ENCODE peak calls at places on chromosomes 6 and 20, in four cellular contexts. S is cardiac muscle cell, P is MM.1S, A is cardiac fibroblast. E is an unnamed sample.

GRCh38 chr6:43856005-43856765 is 86.2 kb downstream of the VEGFA start:
- DNase-seq in S (peak), P (no peak), A (peak), E (peak)

GRCh38 chr6:24931752-24932691 is 3.7 kb downstream of the RIPOR2 start:
- DNase-seq in S (peak), P (no peak), A (peak), E (no peak)

GRCh38 chr6:122620428-122620827 is 10.2 kb downstream of the PKIB start:
- DNase-seq in S (no peak), P (no peak), A (no peak), E (no peak)

GRCh38 chr20:34907616-34908469 is 31.4 kb downstream of the ACSS2 start:
- DNase-seq in S (peak), P (no peak), A (peak), E (no peak)

GRCh38 chr6:193773-194310 is 98.4 kb upstream of the DUSP22 start:
- DNase-seq in S (no peak), P (peak), A (no peak), E (peak)

GRCh38 chr20:9185511-9185910 is 116.6 kb downstream of the PLCB4 start:
- DNase-seq in S (no peak), P (no peak), A (peak), E (no peak)

GRCh38 chr6:148776321-148776966 is 29.6 kb downstream of the UST start:
- DNase-seq in S (peak), P (no peak), A (peak), E (peak)

GRCh38 chr6:99997141-99997540 is 3.1 kb upstream of the MCHR2 start:
- DNase-seq in S (no peak), P (no peak), A (no peak), E (no peak)

GRCh38 chr20:58359441-58359840 is 29.6 kb upstream of the VAPB start:
- DNase-seq in S (peak), P (no peak), A (peak), E (no peak)

GRCh38 chr6:18720075-18720474 is 332.9 kb downstream of the RNF144B start:
- DNase-seq in S (no peak), P (no peak), A (no peak), E (no peak)

GRCh38 chr6:41462033-41462432 is 84.1 kb upstream of the FOXP4 start:
- DNase-seq in S (no peak), P (no peak), A (no peak), E (no peak)

GRCh38 chr6:39037082-39037487 is 11.5 kb upstream of the GLP1R start:
- DNase-seq in S (no peak), P (no peak), A (no peak), E (peak)

GRCh38 chr20:35049776-35050352 is 42.7 kb downstream of the TRPC4AP start:
- DNase-seq in S (no peak), P (no peak), A (peak), E (no peak)

GRCh38 chr6:168988801-168989200 is 264.8 kb downstream of the THBS2 start:
- DNase-seq in S (peak), P (no peak), A (peak), E (no peak)

GRCh38 chr6:154474636-154475428 is 35.7 kb downstream of the CNKSR3 start:
- DNase-seq in S (peak), P (no peak), A (peak), E (no peak)

GRCh38 chr6:101534821-101535220 is 141.3 kb downstream of the GRIK2 start:
- DNase-seq in S (no peak), P (no peak), A (peak), E (no peak)

GRCh38 chr20:32490942-32491763 is 94.0 kb downstream of the NOL4L start:
- DNase-seq in S (no peak), P (no peak), A (no peak), E (no peak)

GRCh38 chr6:38131527-38131965 is 312.0 kb downstream of the ZFAND3 start:
- DNase-seq in S (peak), P (no peak), A (peak), E (no peak)

GRCh38 chr6:6333498-6333897 is 13.0 kb upstream of the F13A1 start:
- DNase-seq in S (no peak), P (no peak), A (no peak), E (peak)

GRCh38 chr20:13868331-13868730 is 83.5 kb downstream of the NDUFAF5 start:
- DNase-seq in S (no peak), P (no peak), A (peak), E (peak)

GRCh38 chr6:81895511-81896185 is 143.2 kb upstream of the TENT5A start:
- DNase-seq in S (peak), P (no peak), A (peak), E (no peak)

GRCh38 chr20:35003211-35004031 is 47.8 kb downstream of the MYH7B start:
- DNase-seq in S (no peak), P (no peak), A (no peak), E (no peak)

GRCh38 chr6:106825156-106825555 is 149.4 kb downstream of the CD24 start:
- DNase-seq in S (no peak), P (no peak), A (no peak), E (no peak)

GRCh38 chr20:36542019-36542488 is 735 bp downstream of the MYL9 start:
- DNase-seq in S (peak), P (no peak), A (peak), E (peak)

GRCh38 chr20:53736757-53737403 is 143.2 kb upstream of the ZNF217 start:
- DNase-seq in S (peak), P (peak), A (peak), E (peak)

GRCh38 chr6:16684195-16684689 is 77.0 kb downstream of the ATXN1 start:
- DNase-seq in S (peak), P (no peak), A (no peak), E (peak)

DNA sequence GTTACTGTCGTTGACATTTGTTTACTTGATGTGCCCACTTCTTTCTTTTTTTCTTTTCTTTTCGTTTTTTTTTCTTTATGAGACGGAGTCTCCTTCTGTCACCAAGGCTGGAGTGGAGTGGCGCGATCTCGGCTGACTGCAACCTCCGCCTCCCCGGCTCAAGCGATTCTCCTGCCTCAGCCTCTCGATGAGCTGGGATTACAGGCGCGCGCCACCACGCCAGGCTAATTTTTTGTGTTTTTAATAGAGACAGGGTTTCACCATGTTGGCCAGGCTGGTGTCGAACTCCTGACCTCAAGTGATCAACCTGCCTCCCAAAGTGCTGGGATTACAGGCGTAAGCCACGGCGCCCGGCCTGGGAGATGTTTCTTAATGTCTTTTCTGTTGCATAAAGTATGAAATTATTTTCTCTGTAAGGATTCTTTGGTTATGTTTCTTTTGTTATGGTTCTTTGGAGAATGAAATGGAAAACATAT is 33.3 kb upstream of the PRSS16 start:
- DNase-seq in S (no peak), P (no peak), A (peak), E (no peak)
- H3K4me3 ChIP-seq in S (peak), P (no peak), A (no peak), E (peak)

GRCh38 chr6:143233563-143234285 is 173.0 kb downstream of the AIG1 start:
- DNase-seq in S (no peak), P (no peak), A (no peak), E (no peak)

GRCh38 chr6:143229402-143229801 is 168.7 kb downstream of the AIG1 start:
- DNase-seq in S (no peak), P (no peak), A (no peak), E (no peak)

GRCh38 chr6:143236151-143236788 is 175.6 kb downstream of the AIG1 start:
- DNase-seq in S (no peak), P (no peak), A (peak), E (no peak)

GRCh38 chr6:143234686-143235085 is 174.0 kb downstream of the AIG1 start:
- DNase-seq in S (no peak), P (no peak), A (peak), E (no peak)

DNA sequence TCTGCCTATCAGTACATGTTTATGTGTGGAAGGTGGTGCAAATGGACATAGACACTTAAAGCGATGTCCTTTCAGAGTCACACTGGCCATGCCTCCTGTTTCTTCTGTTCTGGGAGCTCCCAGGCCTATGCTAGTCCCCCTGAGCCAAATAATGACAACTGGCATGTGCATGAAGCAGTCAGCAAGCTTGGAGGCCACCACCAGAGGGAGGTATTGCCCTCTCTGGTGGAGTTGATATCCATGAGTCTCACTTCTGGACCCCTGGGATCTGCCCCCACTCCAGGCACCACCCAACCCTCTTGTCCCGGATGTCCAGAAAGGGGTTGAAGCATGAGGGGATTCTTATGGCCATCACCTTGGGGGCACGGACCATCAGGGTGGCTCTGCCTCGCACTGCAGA is 172.2 kb downstream of the AIG1 start:
- DNase-seq in S (peak), P (no peak), A (peak), E (peak)
- TF ChIP-seq CTCF in S (peak), P (peak), A (peak), E (peak)

DNA sequence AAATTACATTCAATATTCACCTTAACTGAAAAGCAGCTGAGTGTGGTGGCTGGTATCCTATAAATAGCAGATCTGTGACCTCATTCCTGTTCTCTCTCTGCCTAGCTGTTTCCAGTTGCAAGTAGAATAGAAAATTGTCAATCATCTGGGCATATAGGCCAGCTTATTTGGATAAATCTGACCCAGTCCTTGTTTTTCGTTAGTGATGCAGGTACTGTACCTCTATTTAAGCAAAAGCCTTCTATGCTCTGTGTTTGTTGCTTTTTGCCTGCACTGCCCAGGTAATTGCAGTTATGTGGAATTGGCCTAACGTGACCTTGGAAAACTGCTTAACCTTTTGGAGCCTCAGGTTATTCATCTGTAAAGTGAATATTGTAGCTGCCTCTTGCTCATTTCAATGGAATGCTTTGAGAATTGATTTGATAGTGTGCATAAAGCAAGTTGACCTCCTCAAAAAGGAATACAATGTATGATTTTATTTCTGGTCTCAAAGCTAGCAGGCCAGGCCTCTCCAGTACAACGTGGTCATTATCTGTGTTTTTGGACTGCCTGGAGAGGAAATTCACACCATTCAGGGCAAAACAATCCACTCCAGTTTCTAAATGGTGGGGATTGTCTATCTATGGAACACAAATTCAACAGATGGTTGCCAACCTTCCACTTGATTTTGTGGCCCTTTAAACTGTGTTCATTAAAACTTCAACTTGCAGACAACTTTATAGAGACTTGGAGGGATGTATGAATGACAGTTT is 508.7 kb upstream of the CITED2 start:
- DNase-seq in S (peak), P (peak), A (peak), E (peak)
- H3K4me3 ChIP-seq in S (no peak), P (no peak), A (no peak), E (no peak)

DNA sequence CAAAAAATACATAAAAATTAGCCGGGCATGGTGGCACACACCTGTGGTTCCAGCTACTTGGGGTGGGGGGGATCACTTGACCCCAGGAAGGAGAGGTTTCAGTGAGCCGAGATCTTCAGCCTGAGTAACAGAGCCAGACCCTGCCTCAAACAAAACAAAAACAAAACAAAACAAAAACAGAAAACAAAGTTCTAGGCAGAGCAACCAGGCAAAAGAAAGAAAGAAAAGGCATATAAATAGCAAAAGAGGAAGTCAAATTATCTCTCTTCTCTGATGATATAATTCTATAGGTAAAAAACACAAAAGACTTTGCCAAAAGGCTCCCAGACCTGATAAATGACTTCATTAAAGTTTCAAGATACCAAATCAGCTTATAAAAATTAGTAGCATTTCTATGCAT is 446.9 kb downstream of the HAO1 start:
- DNase-seq in S (no peak), P (no peak), A (no peak), E (no peak)
- TF ChIP-seq CTCF in S (no peak), P (no peak), A (no peak), E (no peak)

E was measured in NB4.